ENCODE peak calls at places on chromosomes 13 and 19, in five cellular contexts. I is lung, H is IMR-90, X is GM10248, D is ovary. Q is an unnamed sample.
A peak's percentile ranks its signal among the peaks of the same experiment; 100 is the strongest.

GRCh38 chr19:54208784-54209057 is 8.1 kb downstream of the RPS9 start:
- DNase-seq in D (no peak), I (no peak), H (no peak), X (no peak), Q (peak; percentile 26)

GRCh38 chr13:42102961-42103688 is 54.7 kb downstream of the DGKH start:
- DNase-seq in D (no peak), I (no peak), X (no peak), H (peak; percentile 57), Q (no peak)

GRCh38 chr13:99403458-99403971 is 96.3 kb upstream of the GPR183 start:
- DNase-seq in H (no peak), I (no peak), D (no peak), X (no peak), Q (peak; percentile 57)

GRCh38 chr19:7839476-7839875 is 9.5 kb downstream of the EVI5L start:
- DNase-seq in D (no peak), I (no peak), H (no peak), X (no peak), Q (no peak)

GRCh38 chr13:91304740-91305139 is 42.7 kb upstream of the MIR17HG start:
- DNase-seq in I (no peak), H (no peak), D (no peak), X (no peak), Q (no peak)

GRCh38 chr13:81957121-81957520 is 1616.2 kb upstream of the SPRY2 start:
- DNase-seq in I (no peak), H (no peak), X (no peak), D (no peak), Q (no peak)

GRCh38 chr13:52851153-52851962 is 2.9 kb upstream of the PCDH8 start:
- DNase-seq in I (peak; percentile 35), X (peak; percentile 69), D (peak; percentile 31), H (no peak), Q (peak; percentile 42)

GRCh38 chr19:19160489-19161035 is 9.5 kb downstream of the MEF2B start:
- DNase-seq in X (peak; percentile 79), D (no peak), I (no peak), H (no peak), Q (no peak)

GRCh38 chr13:112726018-112726767 is 36.4 kb downstream of the ATP11A start:
- DNase-seq in H (no peak), X (no peak), D (no peak), I (no peak), Q (peak; percentile 27)

GRCh38 chr13:100330662-100331061 is 241.8 kb downstream of the PCCA start:
- DNase-seq in X (no peak), H (peak; percentile 76), D (no peak), I (no peak), Q (no peak)

GRCh38 chr13:113763254-113763653 is 4.2 kb downstream of the TMEM255B start:
- DNase-seq in H (no peak), I (no peak), X (no peak), D (no peak), Q (no peak)

GRCh38 chr19:57056972-57057371 is 62.8 kb upstream of the USP29 start:
- DNase-seq in H (peak; percentile 11), X (no peak), D (peak; percentile 94), I (no peak), Q (no peak)

GRCh38 chr19:35177377-35178274 is 23.1 kb downstream of the FXYD5 start:
- DNase-seq in H (no peak), X (no peak), D (no peak), I (no peak), Q (no peak)

GRCh38 chr13:77820431-77821149 is 98.0 kb downstream of the EDNRB start:
- DNase-seq in X (no peak), I (no peak), H (no peak), D (no peak), Q (peak; percentile 2)

GRCh38 chr13:109743706-109744453 is 42.5 kb downstream of the IRS2 start:
- DNase-seq in X (no peak), I (no peak), H (peak; percentile 78), D (no peak), Q (peak; percentile 67)

GRCh38 chr13:49110122-49110831 is 109.9 kb upstream of the MLNR start:
- DNase-seq in X (peak; percentile 54), H (peak; percentile 91), D (peak; percentile 68), I (peak; percentile 85), Q (peak; percentile 90)

GRCh38 chr19:11694533-11695439 is 44.0 kb downstream of the ZNF823 start:
- DNase-seq in I (peak; percentile 95), D (peak; percentile 96), X (peak; percentile 94), H (peak; percentile 86), Q (peak; percentile 98)

GRCh38 chr19:43596842-43597461 is 557 bp downstream of the ZNF576 start:
- DNase-seq in X (no peak), H (peak; percentile 13), I (no peak), D (no peak), Q (peak; percentile 20)

GRCh38 chr19:32748497-32748896 is 28.9 kb downstream of the TDRD12 start:
- DNase-seq in D (no peak), H (no peak), X (peak; percentile 35), I (no peak), Q (peak; percentile 26)

GRCh38 chr19:1862424-1863307 is 713 bp downstream of the KLF16 start:
- DNase-seq in D (peak; percentile 79), I (no peak), H (no peak), X (peak; percentile 72), Q (peak; percentile 61)

GRCh38 chr19:55939206-55939605 is 7.1 kb upstream of the NLRP13 start:
- DNase-seq in D (no peak), H (no peak), X (no peak), I (no peak), Q (no peak)

GRCh38 chr13:26037302-26037701 is 14.5 kb downstream of the SHISA2 start:
- DNase-seq in X (no peak), H (no peak), I (peak; percentile 39), D (no peak), Q (peak; percentile 52)

GRCh38 chr13:19864339-19865309 is 1.2 kb upstream of the ZMYM5 start:
- DNase-seq in H (peak; percentile 9), I (peak; percentile 77), X (peak; percentile 55), D (no peak), Q (peak; percentile 86)

GRCh38 chr13:27534108-27534975 is 84.0 kb upstream of the MTIF3 start:
- DNase-seq in H (no peak), D (no peak), I (no peak), X (no peak), Q (no peak)

GRCh38 chr19:58428617-58429016 is 11.3 kb downstream of the ZNF132 start:
- DNase-seq in I (no peak), D (no peak), H (no peak), X (no peak), Q (no peak)

GRCh38 chr13:32585625-32586021 is 629 bp upstream of the PDS5B start:
- DNase-seq in D (peak; percentile 40), I (no peak), X (no peak), H (no peak), Q (no peak)

GRCh38 chr19:5138606-5139594 is 170.0 kb downstream of the KDM4B start:
- DNase-seq in H (peak; percentile 47), X (peak; percentile 82), D (no peak), I (peak; percentile 46), Q (peak; percentile 95)

GRCh38 chr19:18433039-18433691 is 4.8 kb downstream of the ISYNA1 start:
- DNase-seq in H (no peak), D (peak; percentile 86), X (peak; percentile 60), I (no peak), Q (peak; percentile 52)

GRCh38 chr19:48619692-48620565 is 623 bp downstream of the SPHK2 start:
- DNase-seq in H (no peak), X (no peak), D (no peak), I (no peak), Q (no peak)

GRCh38 chr19:5131031-5131865 is 162.3 kb downstream of the KDM4B start:
- DNase-seq in D (no peak), H (no peak), I (no peak), X (peak; percentile 90), Q (peak; percentile 65)

DNA sequence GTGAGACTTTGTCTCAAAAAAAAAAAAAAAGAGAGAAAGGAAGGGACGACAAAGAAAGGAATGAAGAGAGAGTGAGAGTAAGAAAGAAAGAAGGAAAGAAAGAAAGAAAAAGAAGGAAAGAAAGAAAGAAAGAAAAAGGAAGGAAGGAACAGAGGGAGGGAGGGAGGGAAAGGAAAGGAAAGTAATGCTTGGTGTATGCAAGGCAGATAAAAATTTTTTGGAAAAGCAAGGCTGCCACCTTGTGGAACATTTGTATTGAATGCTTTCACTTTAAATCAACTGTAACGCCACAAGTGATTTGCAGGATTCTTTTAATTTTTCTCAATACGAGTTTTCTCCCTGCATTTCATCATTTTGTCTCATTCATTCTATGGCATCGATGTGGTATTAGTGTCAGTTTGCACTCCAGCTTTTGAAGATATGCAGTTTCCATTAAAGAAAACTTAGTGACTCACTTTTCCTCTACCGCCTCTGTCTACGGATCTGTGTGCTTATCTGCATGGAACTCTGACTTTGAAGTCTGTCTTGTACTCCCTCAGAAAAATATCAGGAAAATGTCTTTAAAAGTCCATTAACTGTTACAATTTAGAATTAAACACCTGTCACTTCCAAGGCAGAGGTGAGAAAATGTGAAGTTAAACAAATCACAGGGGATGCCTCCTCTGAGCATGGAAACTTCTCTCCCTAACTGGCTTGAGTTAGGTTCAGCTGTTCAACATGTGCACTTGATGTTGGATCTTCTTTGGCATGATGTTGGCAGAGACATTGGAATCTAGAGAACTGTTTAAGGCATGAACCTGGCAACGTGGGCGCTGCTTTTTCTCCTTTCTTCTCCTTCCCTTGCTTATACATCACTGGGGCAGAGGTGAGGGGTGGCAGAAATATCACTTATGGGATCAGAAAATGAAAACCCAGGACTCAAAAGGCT is 20.0 kb upstream of the ZDHHC20 start:
- DNase-seq in X (peak; percentile 49), I (peak; percentile 50), D (no peak), H (peak; percentile 81), Q (peak; percentile 63)
- TF ChIP-seq CTCF in X (peak; percentile 68), I (peak; percentile 71), D (peak; percentile 38), H (peak; percentile 74), Q (peak; percentile 73)

GRCh38 chr19:14467816-14468215 is 7.3 kb downstream of the PTGER1 start:
- DNase-seq in D (no peak), I (no peak), X (no peak), H (no peak), Q (no peak)
- TF ChIP-seq CTCF in D (no peak), I (no peak), X (no peak), H (no peak), Q (no peak)

DNA sequence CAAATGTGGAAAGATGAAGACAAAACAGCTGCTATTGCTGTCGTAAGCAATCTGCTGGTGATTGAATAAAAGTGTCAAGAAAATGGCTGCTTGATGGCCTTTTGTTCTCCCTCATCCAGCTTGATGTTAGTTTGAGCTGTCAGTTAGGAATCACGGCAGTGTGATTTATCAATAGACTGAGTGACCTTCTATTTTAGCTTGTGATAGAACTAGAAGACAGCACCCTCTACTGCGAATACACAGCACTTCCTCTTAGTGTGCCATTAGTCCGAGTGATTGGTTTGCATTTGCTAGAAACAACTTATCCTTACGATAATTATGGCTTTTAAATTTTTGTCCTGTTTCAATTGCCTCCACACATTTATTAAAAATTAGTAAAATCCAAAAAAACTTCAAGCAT is 76.2 kb downstream of the MZT1 start:
- DNase-seq in H (no peak), X (no peak), D (no peak), I (no peak), Q (no peak)
- TF ChIP-seq CTCF in H (no peak), X (peak; percentile 5), D (no peak), I (no peak), Q (no peak)

GRCh38 chr13:23610966-23611486 is 40.8 kb downstream of the TNFRSF19 start:
- DNase-seq in D (no peak), I (no peak), X (no peak), H (peak; percentile 53), Q (no peak)

GRCh38 chr13:23608138-23608537 is 37.9 kb downstream of the TNFRSF19 start:
- DNase-seq in I (no peak), X (no peak), D (no peak), H (no peak), Q (no peak)

GRCh38 chr13:23608704-23609413 is 38.6 kb downstream of the TNFRSF19 start:
- DNase-seq in I (peak; percentile 43), H (peak; percentile 42), D (peak; percentile 35), X (no peak), Q (no peak)

GRCh38 chr13:23610187-23610576 is 40.0 kb downstream of the TNFRSF19 start:
- DNase-seq in X (no peak), H (peak; percentile 35), I (no peak), D (no peak), Q (no peak)

GRCh38 chr13:23609414-23610186 is 39.4 kb downstream of the TNFRSF19 start:
- DNase-seq in D (peak; percentile 40), I (peak; percentile 57), H (peak; percentile 77), X (no peak), Q (no peak)
- TF ChIP-seq CTCF in D (no peak), I (no peak), H (no peak), X (no peak), Q (no peak)